ENCODE peak calls at places on chromosomes 5 and 9, in five cellular contexts. T is cardiac fibroblast, X is fibroblast of lung, G is fibroblast of the aortic adventitia, C is AG04450. S is an unnamed sample.

GRCh38 chr9:94148419-94148818 is 64.2 kb downstream of the PTPDC1 start:
- DNase-seq in X (no peak), G (no peak), T (no peak), C (no peak), S (no peak)

GRCh38 chr5:58075907-58076306 is 384.0 kb downstream of the PLK2 start:
- DNase-seq in T (no peak), G (no peak), X (no peak), C (no peak), S (no peak)

GRCh38 chr5:169997736-169998284 is 17.5 kb upstream of the INSYN2B start:
- DNase-seq in C (no peak), T (no peak), X (no peak), G (no peak), S (no peak)

GRCh38 chr9:91073049-91073810 is 271.6 kb downstream of the SYK start:
- DNase-seq in C (no peak), X (peak), T (no peak), G (no peak), S (no peak)

GRCh38 chr9:130042406-130042930 is 521 bp downstream of the FNBP1 start:
- DNase-seq in X (no peak), G (no peak), C (no peak), T (no peak), S (no peak)

GRCh38 chr9:38690574-38690973 is 29.4 kb downstream of the FAM240B start:
- DNase-seq in T (no peak), X (no peak), C (no peak), G (no peak), S (no peak)

GRCh38 chr9:113892861-113893491 is 16.9 kb downstream of the ZNF618 start:
- DNase-seq in X (peak), T (no peak), G (no peak), C (no peak), S (no peak)

GRCh38 chr5:163505475-163506457 is at the start of gene MAT2B:
- DNase-seq in G (peak), C (peak), X (peak), T (peak), S (peak)

GRCh38 chr9:116765009-116765408 is 77.9 kb downstream of the TRIM32 start:
- DNase-seq in G (no peak), X (no peak), C (no peak), T (no peak), S (no peak)

GRCh38 chr5:9313751-9314150 is 232.1 kb downstream of the SEMA5A start:
- DNase-seq in T (no peak), G (no peak), X (no peak), C (no peak), S (no peak)

GRCh38 chr5:77560677-77561263 is 68.7 kb upstream of the WDR41 start:
- DNase-seq in C (peak), G (peak), T (peak), X (peak), S (peak)

GRCh38 chr5:76790632-76791290 is 28.1 kb upstream of the F2RL1 start:
- DNase-seq in X (peak), T (peak), C (peak), G (peak), S (peak)

GRCh38 chr9:116355153-116355827 is 201.7 kb downstream of the PAPPA start:
- DNase-seq in T (peak), G (peak), X (peak), C (no peak), S (peak)

GRCh38 chr9:99296375-99296951 is 74.4 kb downstream of the SEC61B start:
- DNase-seq in G (no peak), T (no peak), X (peak), C (no peak), S (no peak)

GRCh38 chr5:171757853-171758535 is 27.6 kb upstream of the SMIM23 start:
- DNase-seq in C (peak), G (peak), X (peak), T (peak), S (peak)

GRCh38 chr5:95334900-95335538 is 50.1 kb upstream of the MCTP1 start:
- DNase-seq in T (no peak), G (no peak), C (no peak), X (no peak), S (no peak)

GRCh38 chr5:154077692-154078091 is 38.9 kb downstream of the MFAP3 start:
- DNase-seq in C (no peak), G (peak), T (peak), X (peak), S (peak)

GRCh38 chr9:89291741-89292140 is 19.3 kb upstream of the CKS2 start:
- DNase-seq in G (no peak), C (no peak), X (no peak), T (no peak), S (no peak)

GRCh38 chr5:10550222-10550995 is 13.5 kb upstream of the ANKRD33B start:
- DNase-seq in T (peak), C (no peak), G (peak), X (peak), S (no peak)

GRCh38 chr9:76835571-76836283 is 70.2 kb downstream of the PRUNE2 start:
- DNase-seq in G (peak), T (peak), C (peak), X (peak), S (peak)

GRCh38 chr5:159061834-159062530 is 37.7 kb downstream of the EBF1 start:
- DNase-seq in G (peak), X (no peak), T (no peak), C (no peak), S (no peak)

GRCh38 chr5:174589011-174589410 is 135.4 kb upstream of the MSX2 start:
- DNase-seq in X (no peak), G (no peak), T (no peak), C (no peak), S (no peak)

GRCh38 chr9:89410709-89411111 is 87.2 kb downstream of the SEMA4D start:
- DNase-seq in T (no peak), G (no peak), X (no peak), C (no peak), S (no peak)

GRCh38 chr5:154166901-154167791 is 23.4 kb upstream of the GALNT10 start:
- DNase-seq in C (no peak), X (no peak), T (no peak), G (no peak), S (no peak)

GRCh38 chr5:7907612-7908011 is 38.7 kb downstream of the MTRR start:
- DNase-seq in X (no peak), T (no peak), G (no peak), C (no peak), S (no peak)

GRCh38 chr5:2960309-2960708 is 208.8 kb upstream of the IRX2 start:
- DNase-seq in X (no peak), G (no peak), C (no peak), T (no peak), S (no peak)

GRCh38 chr5:5347442-5347841 is 75.0 kb upstream of the ICE1 start:
- DNase-seq in X (no peak), G (no peak), T (no peak), C (no peak), S (no peak)

GRCh38 chr5:117326997-117327396 is 752.4 kb upstream of the SEMA6A start:
- DNase-seq in T (no peak), G (no peak), C (no peak), X (no peak), S (no peak)

GRCh38 chr5:102971693-102972293 is 148.1 kb downstream of the GIN1 start:
- DNase-seq in G (peak), T (peak), X (peak), C (no peak), S (peak)

GRCh38 chr5:148205865-148206264 is 3.0 kb downstream of the SPINK6 start:
- DNase-seq in T (no peak), G (no peak), X (no peak), C (no peak), S (no peak)

GRCh38 chr5:133612021-133612860 is at the start of gene FSTL4:
- DNase-seq in X (no peak), G (no peak), C (no peak), T (no peak), S (no peak)

GRCh38 chr5:159022178-159022556 is 77.5 kb downstream of the EBF1 start:
- DNase-seq in X (peak), C (peak), G (peak), T (peak), S (peak)

GRCh38 chr9:87708989-87709706 is 16.8 kb upstream of the CTSL start:
- DNase-seq in G (no peak), T (no peak), X (no peak), C (no peak), S (no peak)

GRCh38 chr9:33992622-33993021 is 56.1 kb downstream of the UBAP2 start:
- DNase-seq in C (no peak), T (no peak), X (peak), G (peak), S (peak)

GRCh38 chr9:114820776-114821501 is 15.1 kb upstream of the TNFSF15 start:
- DNase-seq in G (no peak), X (no peak), C (no peak), T (peak), S (no peak)

GRCh38 chr9:36132081-36132480 is 4.5 kb upstream of the GLIPR2 start:
- DNase-seq in G (peak), T (peak), C (no peak), X (peak), S (no peak)

GRCh38 chr9:18122156-18122555 is 351.8 kb upstream of the ADAMTSL1 start:
- DNase-seq in T (no peak), C (no peak), G (no peak), X (peak), S (no peak)

GRCh38 chr5:27612161-27612560 is 573.8 kb upstream of the CDH9 start:
- DNase-seq in T (no peak), X (peak), G (peak), C (no peak), S (no peak)

GRCh38 chr9:138065287-138065686 is 187.7 kb downstream of the CACNA1B start:
- DNase-seq in G (no peak), X (no peak), C (no peak), T (no peak), S (no peak)

GRCh38 chr9:81113408-81114124 is 575.8 kb downstream of the TLE1 start:
- DNase-seq in C (no peak), G (no peak), T (no peak), X (no peak), S (peak)

GRCh38 chr9:4491621-4491975 is 1.3 kb downstream of the SLC1A1 start:
- DNase-seq in C (no peak), G (no peak), T (no peak), X (no peak), S (no peak)
- H3K4me3 ChIP-seq in C (no peak), G (peak), T (peak), X (peak), S (peak)

GRCh38 chr9:121363586-121363961 is 6.5 kb downstream of the STOM start:
- DNase-seq in X (no peak), G (no peak), C (no peak), T (no peak), S (no peak)

GRCh38 chr9:121372239-121372562 is 2.2 kb upstream of the STOM start:
- DNase-seq in C (no peak), G (no peak), X (no peak), T (no peak), S (no peak)

GRCh38 chr9:121369595-121370265 is at the start of gene STOM:
- DNase-seq in T (peak), X (peak), G (peak), C (peak), S (peak)

GRCh38 chr9:121371495-121371911 is 1.5 kb upstream of the STOM start:
- DNase-seq in X (no peak), C (no peak), T (no peak), G (no peak), S (no peak)

DNA sequence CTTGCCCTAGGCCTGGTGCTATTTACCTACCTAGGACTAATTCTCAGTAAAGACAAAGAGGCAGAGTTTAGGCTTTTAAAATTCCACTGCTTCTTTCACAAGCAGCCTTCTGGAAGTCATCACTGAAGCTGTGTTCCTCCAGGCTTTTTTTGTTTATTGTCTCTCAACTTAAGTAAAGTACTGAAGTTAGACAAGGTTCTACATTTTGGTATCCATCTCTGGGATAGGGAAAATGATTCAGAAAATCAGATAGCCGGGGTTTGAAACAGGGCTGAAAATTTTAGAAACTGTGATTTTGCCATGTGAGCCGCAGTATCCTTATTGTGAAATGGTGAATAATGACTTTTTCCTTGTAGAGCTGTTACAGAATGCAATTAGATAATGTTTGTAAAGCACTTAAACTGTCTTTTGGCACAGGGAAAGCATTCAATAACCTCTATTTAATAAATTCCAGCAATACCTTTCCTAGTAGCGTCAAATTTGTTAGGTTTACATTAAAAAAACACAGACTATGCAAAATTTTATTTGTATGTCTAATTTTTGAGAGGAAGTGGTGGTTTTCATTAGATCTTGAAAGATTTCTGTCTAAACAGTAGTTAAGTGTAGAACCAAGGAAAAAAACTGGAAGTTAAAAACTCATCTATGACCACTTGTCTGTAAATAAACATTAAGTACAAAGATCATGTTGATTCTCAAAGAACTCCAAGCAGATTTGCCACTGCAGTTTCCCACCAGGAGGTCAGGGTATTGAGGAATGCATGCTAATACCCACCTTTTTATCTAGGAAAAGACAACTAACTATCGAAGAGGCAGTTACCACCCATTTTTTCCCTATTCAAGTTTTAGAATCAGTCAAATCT is 2.2 kb downstream of the STOM start:
- DNase-seq in X (no peak), C (no peak), G (peak), T (no peak), S (no peak)
- TF ChIP-seq CTCF in X (no peak), C (no peak), G (no peak), T (no peak), S (no peak)

DNA sequence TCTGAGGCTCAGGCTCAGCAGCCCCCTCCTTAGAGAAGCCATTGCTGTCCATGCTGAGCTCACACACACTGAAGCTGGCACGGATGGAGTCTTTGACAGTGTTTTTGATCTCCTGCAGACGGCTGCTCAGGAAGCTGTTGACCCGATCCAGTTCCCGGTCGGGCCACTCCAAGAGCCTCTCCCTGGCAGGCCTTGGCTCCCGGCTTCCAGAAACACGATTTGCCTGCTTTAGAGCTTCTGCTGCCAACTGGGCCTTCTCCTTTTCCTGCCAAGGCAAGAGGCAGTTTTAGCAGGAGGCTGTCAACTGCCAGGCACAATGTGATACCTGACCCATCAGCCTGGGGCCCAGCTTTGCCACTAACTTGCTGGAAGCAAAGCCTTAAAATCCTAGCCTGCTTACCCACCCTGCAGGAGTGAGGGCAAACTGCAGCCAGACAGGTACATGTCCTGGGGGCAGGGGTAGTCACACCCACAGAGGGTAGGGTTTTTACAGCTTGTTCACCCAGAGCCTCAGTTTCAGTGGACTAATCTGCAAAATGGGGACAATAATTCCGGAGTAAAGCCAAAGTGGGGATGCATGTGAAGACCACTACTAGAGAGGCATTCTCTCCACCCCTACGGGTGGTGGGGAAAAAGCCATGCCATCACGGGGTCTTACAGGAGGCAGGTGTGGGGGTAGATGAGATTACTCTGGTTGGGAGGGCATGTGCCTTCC is 8.3 kb upstream of the DDX41 start:
- DNase-seq in X (no peak), G (no peak), C (no peak), T (no peak), S (no peak)
- H3K4me3 ChIP-seq in X (no peak), G (no peak), C (no peak), T (no peak), S (no peak)

GRCh38 chr5:13833440-13833839 is 111.0 kb downstream of the DNAH5 start:
- DNase-seq in X (no peak), C (no peak), G (no peak), T (no peak), S (no peak)

GRCh38 chr5:13830536-13830935 is 114.0 kb downstream of the DNAH5 start:
- DNase-seq in X (no peak), T (no peak), C (no peak), G (no peak), S (no peak)

DNA sequence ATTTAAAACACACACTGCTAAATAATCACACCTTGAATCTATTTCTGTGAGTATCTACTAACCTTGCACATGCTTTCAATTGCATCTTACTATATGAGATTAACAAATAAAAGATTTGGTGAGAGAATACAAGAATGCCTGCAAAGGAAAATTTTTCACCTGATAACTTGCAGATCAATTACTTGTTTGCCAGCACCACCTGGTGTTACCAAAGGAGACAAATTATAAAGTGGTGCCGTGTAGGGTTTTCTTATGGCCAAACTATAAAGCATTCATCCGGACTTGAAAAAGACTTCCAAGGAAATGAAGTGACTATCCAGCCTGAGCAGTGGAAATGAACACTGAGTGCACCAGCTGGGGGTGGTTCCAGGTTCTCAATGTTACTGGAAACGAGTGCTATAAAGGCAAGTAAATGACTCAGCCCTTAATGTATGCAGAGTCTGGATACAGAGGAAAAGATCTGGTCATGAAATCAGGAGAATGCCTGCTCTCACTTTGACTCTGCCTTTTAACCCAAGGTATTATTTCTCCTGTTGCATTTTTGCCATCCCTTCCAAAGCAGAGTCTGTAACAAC is 113.2 kb downstream of the DNAH5 start:
- DNase-seq in C (peak), G (no peak), X (no peak), T (peak), S (peak)
- TF ChIP-seq CTCF in C (no peak), G (no peak), X (no peak), T (no peak), S (peak)

DNA sequence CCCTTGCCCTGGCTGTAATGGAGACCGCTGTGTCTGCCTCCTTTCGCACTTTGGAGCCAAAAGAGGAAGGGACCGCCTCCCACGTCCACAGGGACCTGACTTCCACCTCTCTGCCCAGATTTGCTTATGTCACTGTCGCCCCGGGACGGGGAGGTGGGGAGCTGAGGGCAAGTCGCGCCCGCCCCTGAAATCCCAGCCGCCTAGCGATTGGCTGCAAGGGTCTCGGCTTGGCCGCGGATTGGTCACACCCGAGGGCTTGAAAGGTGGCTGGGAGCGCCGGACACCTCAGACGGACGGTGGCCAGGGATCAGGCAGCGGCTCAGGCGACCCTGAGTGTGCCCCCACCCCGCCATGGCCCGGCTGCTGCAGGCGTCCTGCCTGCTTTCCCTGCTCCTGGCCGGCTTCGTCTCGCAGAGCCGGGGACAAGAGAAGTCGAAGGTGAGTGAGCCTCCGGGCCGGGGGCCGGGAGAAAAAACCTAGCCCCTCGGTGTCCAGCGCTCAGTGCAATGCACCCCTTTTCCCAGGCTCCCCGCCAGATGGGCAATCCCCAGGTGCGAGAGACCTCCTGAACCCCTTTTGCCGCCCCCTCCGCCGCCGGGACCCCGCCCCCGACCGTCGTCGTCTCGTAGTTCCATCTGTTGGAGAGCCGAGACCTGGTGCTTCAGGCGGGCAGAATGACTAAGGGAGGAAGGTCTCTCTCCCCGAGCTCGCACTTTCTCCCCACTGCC is at the start of gene GPX3:
- DNase-seq in X (peak), C (no peak), G (no peak), T (peak), S (peak)
- H3K4me3 ChIP-seq in X (peak), C (peak), G (peak), T (peak), S (peak)

S was measured in astrocyte of the spinal cord.